ENCODE peak calls at places on chromosomes 6 and 20, in eight cellular contexts. F is endothelial cell of umbilical vein; D is cardiac muscle cell; I is tibial artery; S is aorta; X is iPS DF 6.9; H is CD8-positive, alpha-beta memory T cell; W is pancreas. C is an unnamed sample. For H3K4me1, the result is how much of the 10 kb centered on the place peaks cover.

GRCh38 chr6:132279592-132280139 is 121.6 kb downstream of the MOXD1 start:
- DNase-seq in F (peak), D (peak), I (peak), S (peak), X (peak), H (peak), W (peak), C (peak)

GRCh38 chr6:135372758-135373157 is 124.8 kb downstream of the AHI1 start:
- DNase-seq in F (no peak), D (no peak), I (no peak), S (no peak), X (no peak), H (no peak), W (no peak), C (no peak)

GRCh38 chr20:59376109-59376841 is 75.9 kb downstream of the EDN3 start:
- DNase-seq in F (no peak), D (no peak), I (no peak), S (no peak), X (no peak), H (no peak), W (no peak), C (no peak)

GRCh38 chr6:92431502-92431901 is 987.9 kb downstream of the EPHA7 start:
- DNase-seq in F (no peak), D (no peak), I (no peak), S (no peak), X (no peak), H (no peak), W (no peak), C (no peak)

GRCh38 chr20:44382641-44383040 is 27.1 kb downstream of the HNF4A start:
- DNase-seq in F (no peak), D (no peak), I (no peak), S (no peak), X (no peak), H (no peak), W (no peak), C (no peak)

GRCh38 chr6:99473730-99474129 is 41.5 kb downstream of the USP45 start:
- DNase-seq in F (no peak), D (no peak), I (no peak), S (no peak), X (no peak), H (no peak), W (no peak), C (no peak)

GRCh38 chr6:135675862-135676261 is 175.6 kb upstream of the PDE7B start:
- DNase-seq in F (peak), D (peak), I (no peak), S (no peak), X (peak), H (peak), W (no peak), C (no peak)

GRCh38 chr20:44470327-44470726 is 5.3 kb upstream of the TTPAL start:
- DNase-seq in F (no peak), D (no peak), I (no peak), S (no peak), X (no peak), H (no peak), W (no peak), C (no peak)

GRCh38 chr20:58199058-58199457 is 29.4 kb downstream of the ANKRD60 start:
- DNase-seq in F (no peak), D (no peak), I (no peak), S (no peak), X (no peak), H (no peak), W (no peak), C (no peak)

GRCh38 chr6:10404799-10405524 is 9.9 kb downstream of the TFAP2A start:
- DNase-seq in F (no peak), D (no peak), I (no peak), S (no peak), X (no peak), H (no peak), W (no peak), C (peak)

GRCh38 chr20:16115891-16116577 is 457.2 kb downstream of the KIF16B start:
- DNase-seq in F (no peak), D (no peak), I (no peak), S (no peak), X (no peak), H (no peak), W (no peak), C (no peak)

GRCh38 chr20:1569417-1569861 is 11.9 kb upstream of the SIRPD start:
- DNase-seq in F (peak), D (peak), I (no peak), S (peak), X (no peak), H (no peak), W (no peak), C (no peak)

GRCh38 chr6:17601389-17601703 is 1.2 kb downstream of the FAM8A1 start:
- DNase-seq in F (peak), D (no peak), I (no peak), S (no peak), X (no peak), H (no peak), W (no peak), C (no peak)

GRCh38 chr6:119313937-119314893 is 35.3 kb downstream of the MAN1A1 start:
- DNase-seq in F (no peak), D (no peak), I (no peak), S (no peak), X (no peak), H (peak), W (no peak), C (no peak)

GRCh38 chr6:52574709-52575489 is 2.0 kb downstream of the TRAM2 start:
- DNase-seq in F (peak), D (no peak), I (peak), S (peak), X (no peak), H (peak), W (no peak), C (peak)

GRCh38 chr20:25054133-25054820 is 3.7 kb downstream of the ACSS1 start:
- DNase-seq in F (no peak), D (no peak), I (no peak), S (no peak), X (no peak), H (no peak), W (peak), C (no peak)

GRCh38 chr20:5039255-5039657 is 37.9 kb upstream of the SLC23A2 start:
- DNase-seq in F (no peak), D (no peak), I (no peak), S (peak), X (no peak), H (no peak), W (no peak), C (no peak)

GRCh38 chr20:59585714-59586404 is 18.5 kb upstream of the PHACTR3 start:
- DNase-seq in F (no peak), D (no peak), I (no peak), S (no peak), X (no peak), H (no peak), W (no peak), C (no peak)

GRCh38 chr6:132511836-132512230 is 1.1 kb downstream of the STX7 start:
- DNase-seq in F (peak), D (no peak), I (no peak), S (no peak), X (no peak), H (no peak), W (no peak), C (no peak)

GRCh38 chr6:104689551-104690205 is 170.0 kb downstream of the HACE1 start:
- DNase-seq in F (no peak), D (peak), I (no peak), S (no peak), X (no peak), H (no peak), W (no peak), C (no peak)

GRCh38 chr6:3277851-3278416 is 19.2 kb downstream of the PSMG4 start:
- DNase-seq in F (no peak), D (no peak), I (peak), S (no peak), X (no peak), H (no peak), W (peak), C (no peak)

GRCh38 chr6:16769986-16770376 is 8.7 kb upstream of the ATXN1 start:
- DNase-seq in F (peak), D (peak), I (no peak), S (no peak), X (no peak), H (no peak), W (no peak), C (no peak)

GRCh38 chr20:13984211-13984610 is 6.2 kb downstream of the SEL1L2 start:
- DNase-seq in F (no peak), D (no peak), I (no peak), S (no peak), X (no peak), H (no peak), W (no peak), C (no peak)

GRCh38 chr6:145761584-145761983 is 26.3 kb upstream of the EPM2A start:
- DNase-seq in F (no peak), D (no peak), I (no peak), S (no peak), X (no peak), H (no peak), W (no peak), C (no peak)

GRCh38 chr6:91562955-91563354 is 976.1 kb upstream of the MAP3K7 start:
- DNase-seq in F (no peak), D (no peak), I (no peak), S (no peak), X (no peak), H (no peak), W (no peak), C (no peak)

GRCh38 chr6:55023231-55023630 is 151.1 kb upstream of the HCRTR2 start:
- DNase-seq in F (no peak), D (no peak), I (no peak), S (no peak), X (no peak), H (no peak), W (no peak), C (no peak)

GRCh38 chr20:61719691-61720347 is 345.9 kb downstream of the TAF4 start:
- DNase-seq in F (no peak), D (no peak), I (no peak), S (no peak), X (no peak), H (peak), W (no peak), C (no peak)

GRCh38 chr6:35562060-35562459 is 49.4 kb upstream of the TULP1 start:
- DNase-seq in F (no peak), D (no peak), I (peak), S (no peak), X (no peak), H (no peak), W (no peak), C (no peak)

GRCh38 chr6:84773133-84773430 is 8.7 kb upstream of the TBX18 start:
- DNase-seq in F (peak), D (no peak), I (no peak), S (no peak), X (no peak), H (no peak), W (no peak), C (no peak)

GRCh38 chr6:145214570-145214969 is 520.8 kb downstream of the EPM2A start:
- DNase-seq in F (peak), D (peak), I (no peak), S (no peak), X (no peak), H (peak), W (no peak), C (no peak)

GRCh38 chr20:2693286-2693995 is 861 bp downstream of the EBF4 start:
- DNase-seq in F (peak), D (peak), I (no peak), S (no peak), X (no peak), H (peak), W (peak), C (peak)

GRCh38 chr6:54719633-54720032 is 126.9 kb upstream of the FAM83B start:
- DNase-seq in F (no peak), D (no peak), I (no peak), S (no peak), X (no peak), H (no peak), W (no peak), C (no peak)

GRCh38 chr6:156852858-156853216 is 75.7 kb downstream of the ARID1B start:
- DNase-seq in F (no peak), D (no peak), I (no peak), S (no peak), X (peak), H (no peak), W (no peak), C (no peak)

GRCh38 chr6:156851447-156851846 is 74.3 kb downstream of the ARID1B start:
- DNase-seq in F (no peak), D (no peak), I (no peak), S (no peak), X (no peak), H (no peak), W (no peak), C (no peak)

GRCh38 chr6:156854466-156855161 is 77.4 kb downstream of the ARID1B start:
- DNase-seq in F (no peak), D (no peak), I (no peak), S (no peak), X (no peak), H (no peak), W (no peak), C (no peak)

GRCh38 chr6:156852147-156852857 is 75.1 kb downstream of the ARID1B start:
- DNase-seq in F (no peak), D (no peak), I (no peak), S (no peak), X (no peak), H (no peak), W (no peak), C (no peak)

GRCh38 chr6:156853733-156854132 is 76.6 kb downstream of the ARID1B start:
- DNase-seq in F (no peak), D (no peak), I (no peak), S (no peak), X (no peak), H (no peak), W (no peak), C (no peak)
- H3K4me1 ChIP-seq in F (under half), D (under half), I (half or more), S (under half), X (under half), H (half or more), W (under half), C (under half)

GRCh38 chr6:71406871-71407860 is 118.6 kb downstream of the OGFRL1 start:
- DNase-seq in F (peak), D (no peak), I (no peak), S (no peak), X (no peak), H (no peak), W (no peak), C (no peak)
- H3K4me1 ChIP-seq in F (half or more), D (under half), I (half or more), S (under half), X (under half), H (under half), W (under half), C (half or more)

DNA sequence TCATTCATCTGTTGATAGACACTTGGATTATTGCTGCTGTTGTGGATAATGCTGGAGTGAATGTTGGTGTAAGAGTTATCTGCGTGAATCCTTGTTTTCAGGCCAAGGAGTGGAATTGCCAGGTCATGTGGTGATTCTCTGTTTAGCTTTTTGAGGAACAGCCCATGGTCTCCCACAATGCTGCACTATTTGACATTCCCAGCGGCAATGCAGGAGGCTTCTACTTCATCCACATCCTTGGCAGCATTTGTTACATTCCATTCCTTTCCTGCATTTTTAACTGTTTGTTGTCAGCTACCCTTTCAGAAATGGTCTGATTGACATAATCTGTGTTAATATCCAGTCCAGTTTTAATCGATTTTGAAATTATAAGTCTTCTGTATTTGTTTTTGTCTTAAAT is 51.7 kb upstream of the CLDN20 start:
- DNase-seq in F (no peak), D (peak), I (no peak), S (no peak), X (no peak), H (no peak), W (no peak), C (no peak)
- H3K4me1 ChIP-seq in F (under half), D (under half), I (under half), S (under half), X (under half), H (under half), W (under half), C (under half)

GRCh38 chr6:166202321-166202733 is 34.7 kb upstream of the TBXT start:
- DNase-seq in F (no peak), D (no peak), I (peak), S (peak), X (no peak), H (no peak), W (no peak), C (no peak)
- H3K4me1 ChIP-seq in F (under half), D (under half), I (under half), S (under half), X (under half), H (under half), W (under half), C (under half)

DNA sequence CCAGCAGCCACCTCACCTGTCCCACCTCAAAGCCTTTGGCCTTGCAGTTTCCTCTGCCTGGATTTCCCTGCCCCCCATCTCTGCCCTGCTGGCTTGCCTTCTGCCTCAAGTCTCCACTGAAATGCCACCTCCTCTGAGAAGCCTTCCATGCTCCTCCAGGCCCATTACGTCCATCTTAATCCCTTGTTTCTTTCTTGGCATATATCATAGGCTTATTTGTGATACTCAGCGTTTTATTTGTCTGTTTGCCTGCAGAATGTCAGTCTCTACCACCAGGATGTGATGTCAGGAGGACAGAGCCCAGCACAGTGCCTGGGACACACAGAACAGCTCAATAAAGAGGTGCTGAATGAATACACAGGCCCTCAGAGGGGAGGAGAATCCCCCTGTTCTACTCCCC is 24.4 kb upstream of the TLDC2 start:
- DNase-seq in F (no peak), D (no peak), I (no peak), S (no peak), X (no peak), H (no peak), W (no peak), C (no peak)
- H3K4me1 ChIP-seq in F (under half), D (under half), I (half or more), S (under half), X (under half), H (under half), W (under half), C (under half)

GRCh38 chr6:26401389-26401986 is 587 bp upstream of the BTN3A1 start:
- DNase-seq in F (no peak), D (no peak), I (no peak), S (no peak), X (no peak), H (no peak), W (no peak), C (no peak)

GRCh38 chr6:26401987-26402658 is at the start of gene BTN3A1:
- DNase-seq in F (peak), D (peak), I (peak), S (peak), X (no peak), H (peak), W (peak), C (peak)

GRCh38 chr6:26404534-26404933 is 2.5 kb downstream of the BTN3A1 start:
- DNase-seq in F (no peak), D (no peak), I (no peak), S (no peak), X (no peak), H (no peak), W (no peak), C (no peak)

GRCh38 chr6:26400626-26401025 is 1.4 kb upstream of the BTN3A1 start:
- DNase-seq in F (no peak), D (no peak), I (no peak), S (no peak), X (no peak), H (no peak), W (no peak), C (no peak)

GRCh38 chr6:26403888-26404287 is 1.8 kb downstream of the BTN3A1 start:
- DNase-seq in F (no peak), D (no peak), I (no peak), S (no peak), X (no peak), H (no peak), W (no peak), C (no peak)
- H3K4me1 ChIP-seq in F (under half), D (under half), I (under half), S (under half), X (under half), H (half or more), W (under half), C (under half)

GRCh38 chr6:158472453-158472852 is 87.4 kb upstream of the TMEM181 start:
- DNase-seq in F (peak), D (no peak), I (no peak), S (no peak), X (no peak), H (no peak), W (no peak), C (no peak)

GRCh38 chr6:158474961-158475343 is 84.9 kb upstream of the TMEM181 start:
- DNase-seq in F (peak), D (peak), I (no peak), S (no peak), X (no peak), H (no peak), W (no peak), C (no peak)

GRCh38 chr6:158471339-158471738 is 88.6 kb upstream of the TMEM181 start:
- DNase-seq in F (no peak), D (no peak), I (no peak), S (no peak), X (no peak), H (no peak), W (no peak), C (no peak)

GRCh38 chr6:158476389-158476788 is 83.5 kb upstream of the TMEM181 start:
- DNase-seq in F (no peak), D (no peak), I (no peak), S (no peak), X (no peak), H (no peak), W (no peak), C (no peak)

GRCh38 chr6:158475344-158476302 is 84.3 kb upstream of the TMEM181 start:
- DNase-seq in F (peak), D (peak), I (no peak), S (no peak), X (no peak), H (no peak), W (no peak), C (peak)
- H3K4me1 ChIP-seq in F (under half), D (under half), I (under half), S (under half), X (under half), H (under half), W (under half), C (under half)

DNA sequence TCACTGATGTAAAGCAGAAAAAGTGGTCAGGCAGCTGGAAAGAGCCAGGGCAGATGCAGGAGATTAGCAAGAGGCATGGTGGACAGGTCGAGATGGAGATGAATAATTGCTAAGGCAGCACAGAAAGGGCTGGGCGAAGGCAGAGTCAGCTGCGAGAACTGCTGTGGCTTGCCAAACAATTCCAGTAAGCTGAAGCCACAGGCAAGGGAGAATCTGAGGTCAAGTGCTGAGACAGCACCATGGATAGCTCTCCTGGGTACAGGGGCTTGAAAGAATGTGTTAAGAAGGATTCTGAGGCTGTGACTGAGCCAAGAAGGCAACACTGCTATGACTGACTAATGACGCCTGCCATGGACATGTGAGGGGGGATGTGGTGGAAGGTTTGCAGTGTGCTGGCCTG is 220.8 kb upstream of the FOXA2 start:
- DNase-seq in F (peak), D (peak), I (no peak), S (peak), X (no peak), H (no peak), W (no peak), C (no peak)
- H3K4me1 ChIP-seq in F (under half), D (under half), I (under half), S (under half), X (under half), H (under half), W (under half), C (under half)

GRCh38 chr6:166650047-166650446 is 23.0 kb upstream of the RPS6KA2 start:
- DNase-seq in F (no peak), D (no peak), I (no peak), S (no peak), X (no peak), H (no peak), W (no peak), C (no peak)
- H3K4me1 ChIP-seq in F (under half), D (under half), I (under half), S (under half), X (under half), H (under half), W (under half), C (under half)